ENCODE peak calls at places on chromosomes 6 and 20, in nine cellular contexts. One of them, this sample, is unnamed.

GRCh38 chr6:108710046-108710445 is 138.2 kb upstream of the ARMC2 start:
- DNase-seq in fibroblast of lung: no peak
- DNase-seq in neural progenitor cell: no peak
- DNase-seq in kidney epithelial cell: no peak
- DNase-seq in GM12891: no peak
- DNase-seq in neuronal stem cell: no peak
- DNase-seq in fibroblast of gingiva: no peak
- DNase-seq in GM23248: no peak
- DNase-seq in germinal center: no peak
- DNase-seq in this sample: no peak

GRCh38 chr20:10670521-10671220 is 3.1 kb downstream of the JAG1 start:
- DNase-seq in fibroblast of lung: peak
- DNase-seq in neural progenitor cell: no peak
- DNase-seq in kidney epithelial cell: no peak
- DNase-seq in GM12891: peak
- DNase-seq in neuronal stem cell: no peak
- DNase-seq in fibroblast of gingiva: no peak
- DNase-seq in GM23248: no peak
- DNase-seq in germinal center: peak
- DNase-seq in this sample: peak

GRCh38 chr20:60206259-60206658 is 248.0 kb downstream of the CDH26 start:
- DNase-seq in fibroblast of lung: peak
- DNase-seq in neural progenitor cell: peak
- DNase-seq in kidney epithelial cell: peak
- DNase-seq in GM12891: no peak
- DNase-seq in neuronal stem cell: no peak
- DNase-seq in fibroblast of gingiva: peak
- DNase-seq in GM23248: peak
- DNase-seq in germinal center: no peak
- DNase-seq in this sample: peak

GRCh38 chr6:82371799-82372508 is 8.3 kb downstream of the TPBG start:
- DNase-seq in fibroblast of lung: peak
- DNase-seq in neural progenitor cell: no peak
- DNase-seq in kidney epithelial cell: no peak
- DNase-seq in GM12891: no peak
- DNase-seq in neuronal stem cell: no peak
- DNase-seq in fibroblast of gingiva: peak
- DNase-seq in GM23248: peak
- DNase-seq in germinal center: no peak
- DNase-seq in this sample: no peak

GRCh38 chr6:89118931-89119330 is 1.1 kb upstream of the SRSF12 start:
- DNase-seq in fibroblast of lung: no peak
- DNase-seq in neural progenitor cell: no peak
- DNase-seq in kidney epithelial cell: no peak
- DNase-seq in GM12891: no peak
- DNase-seq in neuronal stem cell: no peak
- DNase-seq in fibroblast of gingiva: no peak
- DNase-seq in GM23248: peak
- DNase-seq in germinal center: no peak
- DNase-seq in this sample: no peak

GRCh38 chr6:111718326-111718725 is 112.6 kb upstream of the TRAF3IP2 start:
- DNase-seq in fibroblast of lung: no peak
- DNase-seq in neural progenitor cell: peak
- DNase-seq in kidney epithelial cell: no peak
- DNase-seq in GM12891: no peak
- DNase-seq in neuronal stem cell: no peak
- DNase-seq in fibroblast of gingiva: no peak
- DNase-seq in GM23248: no peak
- DNase-seq in germinal center: no peak
- DNase-seq in this sample: no peak

GRCh38 chr20:47326718-47327137 is 29.8 kb downstream of the ZMYND8 start:
- DNase-seq in fibroblast of lung: peak
- DNase-seq in neural progenitor cell: no peak
- DNase-seq in kidney epithelial cell: no peak
- DNase-seq in GM12891: no peak
- DNase-seq in neuronal stem cell: no peak
- DNase-seq in fibroblast of gingiva: peak
- DNase-seq in GM23248: peak
- DNase-seq in germinal center: no peak
- DNase-seq in this sample: no peak

GRCh38 chr20:50337521-50338466 is 147.2 kb downstream of the CEBPB start:
- DNase-seq in fibroblast of lung: no peak
- DNase-seq in neural progenitor cell: no peak
- DNase-seq in kidney epithelial cell: no peak
- DNase-seq in GM12891: no peak
- DNase-seq in neuronal stem cell: no peak
- DNase-seq in fibroblast of gingiva: no peak
- DNase-seq in GM23248: no peak
- DNase-seq in germinal center: no peak
- DNase-seq in this sample: no peak

GRCh38 chr6:74814440-74814839 is 391.4 kb downstream of the COL12A1 start:
- DNase-seq in fibroblast of lung: no peak
- DNase-seq in neural progenitor cell: no peak
- DNase-seq in kidney epithelial cell: no peak
- DNase-seq in GM12891: no peak
- DNase-seq in neuronal stem cell: no peak
- DNase-seq in fibroblast of gingiva: no peak
- DNase-seq in GM23248: no peak
- DNase-seq in germinal center: no peak
- DNase-seq in this sample: no peak

GRCh38 chr6:31400467-31401289 is 2.7 kb upstream of the MICA start:
- DNase-seq in fibroblast of lung: peak
- DNase-seq in neural progenitor cell: peak
- DNase-seq in kidney epithelial cell: no peak
- DNase-seq in GM12891: no peak
- DNase-seq in neuronal stem cell: peak
- DNase-seq in fibroblast of gingiva: peak
- DNase-seq in GM23248: peak
- DNase-seq in germinal center: peak
- DNase-seq in this sample: peak

GRCh38 chr6:30399390-30400058 is 54.6 kb downstream of the RPP21 start:
- DNase-seq in fibroblast of lung: no peak
- DNase-seq in neural progenitor cell: no peak
- DNase-seq in kidney epithelial cell: peak
- DNase-seq in GM12891: no peak
- DNase-seq in neuronal stem cell: no peak
- DNase-seq in fibroblast of gingiva: no peak
- DNase-seq in GM23248: peak
- DNase-seq in germinal center: no peak
- DNase-seq in this sample: no peak